ENCODE peak calls at places on chromosomes 11 and 22, in nine cellular contexts. K is epithelial cell of esophagus, Q is nephron progenitor cell, P is GM18507, A is AG04449, O is COLO829, B is KBM-7, L is GOT3, E is naive B cell. S is an unnamed sample.

GRCh38 chr11:103486609-103487008 is 377.4 kb downstream of the DYNC2H1 start:
- DNase-seq in K (no peak), Q (no peak), P (no peak), A (peak; percentile 9), O (no peak), B (no peak), L (no peak), E (no peak), S (no peak)

GRCh38 chr11:37372667-37373066 is 774.6 kb upstream of the RAG2 start:
- DNase-seq in K (no peak), Q (no peak), P (no peak), A (no peak), O (no peak), B (no peak), L (no peak), E (no peak), S (no peak)

GRCh38 chr11:17572791-17573460 is 25.9 kb downstream of the OTOG start:
- DNase-seq in K (no peak), Q (no peak), P (no peak), A (no peak), O (no peak), B (no peak), L (no peak), E (no peak), S (no peak)

GRCh38 chr22:49415219-49415951 is 412.3 kb downstream of the BRD1 start:
- DNase-seq in K (no peak), Q (no peak), P (no peak), A (no peak), O (no peak), B (no peak), L (no peak), E (no peak), S (no peak)

GRCh38 chr11:14335712-14336111 is 23.3 kb downstream of the RRAS2 start:
- DNase-seq in K (no peak), Q (no peak), P (no peak), A (no peak), O (no peak), B (no peak), L (no peak), E (no peak), S (no peak)

GRCh38 chr11:120260616-120261015 is 20.7 kb downstream of the POU2F3 start:
- DNase-seq in K (no peak), Q (no peak), P (no peak), A (no peak), O (no peak), B (no peak), L (no peak), E (no peak), S (no peak)

GRCh38 chr11:61731956-61732675 is 20.3 kb upstream of the MYRF start:
- DNase-seq in K (no peak), Q (no peak), P (no peak), A (no peak), O (no peak), B (no peak), L (no peak), E (no peak), S (no peak)

GRCh38 chr11:102410382-102410784 is 42.2 kb downstream of the TMEM123 start:
- DNase-seq in K (no peak), Q (no peak), P (no peak), A (no peak), O (peak; percentile 33), B (no peak), L (no peak), E (no peak), S (no peak)

GRCh38 chr11:60989108-60989650 is 17.7 kb downstream of the CD6 start:
- DNase-seq in K (no peak), Q (no peak), P (no peak), A (no peak), O (no peak), B (no peak), L (no peak), E (peak; percentile 42), S (no peak)

GRCh38 chr22:26972281-26972680 is 314.9 kb downstream of the MIAT start:
- DNase-seq in K (no peak), Q (no peak), P (no peak), A (no peak), O (no peak), B (no peak), L (no peak), E (no peak), S (no peak)

GRCh38 chr11:107545101-107545514 is 20.4 kb downstream of the ALKBH8 start:
- DNase-seq in K (peak; percentile 87), Q (no peak), P (no peak), A (no peak), O (peak; percentile 31), B (no peak), L (no peak), E (no peak), S (no peak)

GRCh38 chr11:121334973-121335711 is 42.6 kb downstream of the SC5D start:
- DNase-seq in K (no peak), Q (no peak), P (no peak), A (no peak), O (no peak), B (no peak), L (no peak), E (no peak), S (no peak)

GRCh38 chr11:62443390-62444201 is 24.8 kb downstream of the SCGB1A1 start:
- DNase-seq in K (no peak), Q (no peak), P (no peak), A (no peak), O (no peak), B (no peak), L (no peak), E (peak; percentile 29), S (no peak)

GRCh38 chr22:36029406-36029755 is 757 bp upstream of the RBFOX2 start:
- DNase-seq in K (no peak), Q (no peak), P (no peak), A (no peak), O (no peak), B (no peak), L (no peak), E (no peak), S (no peak)

GRCh38 chr11:102590646-102591045 is 34.5 kb downstream of the MMP20 start:
- DNase-seq in K (no peak), Q (no peak), P (no peak), A (no peak), O (no peak), B (no peak), L (no peak), E (no peak), S (no peak)

GRCh38 chr11:75938543-75938942 is 123.5 kb downstream of the UVRAG start:
- DNase-seq in K (peak; percentile 14), Q (no peak), P (no peak), A (no peak), O (no peak), B (no peak), L (no peak), E (no peak), S (no peak)

GRCh38 chr22:50340157-50340879 is 2.8 kb upstream of the PPP6R2 start:
- DNase-seq in K (no peak), Q (peak; percentile 50), P (no peak), A (no peak), O (no peak), B (peak; percentile 18), L (no peak), E (no peak), S (no peak)

GRCh38 chr11:965206-965775 is 39.6 kb downstream of the AP2A2 start:
- DNase-seq in K (no peak), Q (no peak), P (no peak), A (no peak), O (no peak), B (no peak), L (no peak), E (no peak), S (no peak)

GRCh38 chr22:31431950-31432349 is 32.5 kb downstream of the DRG1 start:
- DNase-seq in K (no peak), Q (no peak), P (no peak), A (no peak), O (no peak), B (no peak), L (no peak), E (no peak), S (no peak)

GRCh38 chr22:49712195-49712791 is 115.4 kb downstream of the BRD1 start:
- DNase-seq in K (no peak), Q (peak; percentile 89), P (no peak), A (no peak), O (no peak), B (no peak), L (no peak), E (no peak), S (no peak)

GRCh38 chr11:57598831-57599155 is 1.3 kb downstream of the SERPING1 start:
- DNase-seq in K (no peak), Q (no peak), P (no peak), A (no peak), O (no peak), B (no peak), L (no peak), E (no peak), S (no peak)

GRCh38 chr22:17431179-17431578 is 61.9 kb downstream of the CECR2 start:
- DNase-seq in K (peak; percentile 67), Q (no peak), P (no peak), A (no peak), O (no peak), B (no peak), L (no peak), E (no peak), S (no peak)

GRCh38 chr11:82859746-82860145 is 40.5 kb downstream of the PRCP start:
- DNase-seq in K (no peak), Q (no peak), P (no peak), A (no peak), O (no peak), B (no peak), L (no peak), E (no peak), S (no peak)

GRCh38 chr11:66335531-66336233 is 552 bp downstream of the RIN1 start:
- DNase-seq in K (peak; percentile 26), Q (peak; percentile 59), P (no peak), A (no peak), O (peak; percentile 35), B (peak; percentile 36), L (no peak), E (no peak), S (no peak)

GRCh38 chr11:44823920-44824704 is 97.3 kb downstream of the TSPAN18 start:
- DNase-seq in K (no peak), Q (peak; percentile 30), P (no peak), A (no peak), O (no peak), B (no peak), L (no peak), E (no peak), S (no peak)

GRCh38 chr11:62387381-62387780 is 31.5 kb upstream of the SCGB1A1 start:
- DNase-seq in K (no peak), Q (no peak), P (no peak), A (no peak), O (no peak), B (no peak), L (no peak), E (no peak), S (no peak)

GRCh38 chr22:48228468-48228867 is 1466.0 kb downstream of the TBC1D22A start:
- DNase-seq in K (no peak), Q (no peak), P (no peak), A (no peak), O (no peak), B (no peak), L (no peak), E (no peak), S (no peak)

GRCh38 chr22:32583921-32584335 is 109.3 kb downstream of the FBXO7 start:
- DNase-seq in K (no peak), Q (no peak), P (no peak), A (no peak), O (no peak), B (no peak), L (peak; percentile 22), E (no peak), S (no peak)